ENCODE peak calls at places on chromosomes 13 and 19, in four cellular contexts. N is iris pigment epithelial cell; X is T-helper 17 cell; D is CD4-positive, alpha-beta memory T cell. S is an unnamed sample.

GRCh38 chr13:66585669-66586203 is 644.4 kb downstream of the PCDH9 start:
- DNase-seq in D (no peak), N (no peak), X (no peak), S (peak)

GRCh38 chr13:105847532-105848295 is 687.7 kb downstream of the EFNB2 start:
- DNase-seq in D (no peak), N (peak), X (no peak), S (peak)

GRCh38 chr19:342801-343421 is 1.7 kb downstream of the MIER2 start:
- DNase-seq in N (peak), X (no peak), D (no peak), S (no peak)

GRCh38 chr19:13095934-13096890 is 6.4 kb downstream of the LYL1 start:
- DNase-seq in N (no peak), D (no peak), X (no peak), S (peak)

GRCh38 chr19:47097396-47098217 is 16.0 kb downstream of the ZC3H4 start:
- DNase-seq in N (no peak), D (no peak), X (no peak), S (no peak)

GRCh38 chr19:54473983-54474382 is 887 bp upstream of the CDC42EP5 start:
- DNase-seq in X (no peak), N (no peak), D (no peak), S (no peak)

GRCh38 chr19:40585677-40586422 is 9.2 kb downstream of the SHKBP1 start:
- DNase-seq in D (no peak), N (peak), X (no peak), S (no peak)

GRCh38 chr19:5969476-5969875 is 8.5 kb downstream of the RANBP3 start:
- DNase-seq in N (no peak), D (no peak), X (no peak), S (no peak)

GRCh38 chr13:39656325-39656677 is 839 bp downstream of the COG6 start:
- DNase-seq in N (peak), D (no peak), X (no peak), S (no peak)

GRCh38 chr19:37007587-37008220 is 70.5 kb upstream of the ZNF420 start:
- DNase-seq in X (no peak), N (peak), D (peak), S (peak)

GRCh38 chr19:28633223-28634030 is 579.5 kb downstream of the UQCRFS1 start:
- DNase-seq in X (no peak), N (peak), D (no peak), S (peak)

GRCh38 chr19:48635263-48635965 is 1.8 kb downstream of the DBP start:
- DNase-seq in N (no peak), D (peak), X (peak), S (peak)

GRCh38 chr19:13339869-13340268 is 166.4 kb downstream of the CACNA1A start:
- DNase-seq in N (no peak), D (no peak), X (no peak), S (peak)

GRCh38 chr13:109836629-109837607 is 50.5 kb upstream of the IRS2 start:
- DNase-seq in N (no peak), X (no peak), D (no peak), S (peak)

GRCh38 chr13:60627071-60627686 is 230.2 kb downstream of the TDRD3 start:
- DNase-seq in X (no peak), D (no peak), N (peak), S (peak)

GRCh38 chr19:10988921-10989320 is 28.1 kb downstream of the SMARCA4 start:
- DNase-seq in X (no peak), D (no peak), N (no peak), S (no peak)

GRCh38 chr13:29435125-29435911 is 160.2 kb downstream of the SLC7A1 start:
- DNase-seq in X (no peak), N (peak), D (no peak), S (peak)

GRCh38 chr19:13082192-13083007 is 20.3 kb downstream of the LYL1 start:
- DNase-seq in D (no peak), X (no peak), N (peak), S (peak)

GRCh38 chr19:958967-959685 is 25.0 kb upstream of the WDR18 start:
- DNase-seq in N (peak), X (no peak), D (no peak), S (peak)

S was measured in left kidney.